ENCODE peak calls at places on chromosome 4, in seven cellular contexts. F is heart right ventricle, N is IMR-90, R is stomach, B is Caco-2, V is foreskin fibroblast, Q is fibroblast of the aortic adventitia. X is an unnamed sample.

GRCh38 chr4:140719022-140719421 is 37.2 kb downstream of the TBC1D9 start:
- DNase-seq in F (no peak), N (peak), R (no peak), B (no peak), V (peak), Q (peak), X (no peak)

GRCh38 chr4:40916880-40917279 is 167.1 kb downstream of the NSUN7 start:
- DNase-seq in F (peak), N (no peak), R (peak), B (peak), V (no peak), Q (no peak), X (no peak)

GRCh38 chr4:48645225-48645794 is 134.8 kb downstream of the FRYL start:
- DNase-seq in F (no peak), N (no peak), R (no peak), B (no peak), V (no peak), Q (peak), X (no peak)

GRCh38 chr4:159016527-159017137 is 86.2 kb upstream of the RAPGEF2 start:
- DNase-seq in F (no peak), N (peak), R (no peak), B (no peak), V (no peak), Q (no peak), X (no peak)

GRCh38 chr4:4995103-4995761 is 24.0 kb downstream of the CYTL1 start:
- DNase-seq in F (peak), N (peak), R (peak), B (peak), V (peak), Q (peak), X (no peak)

GRCh38 chr4:37389967-37390580 is 145.5 kb downstream of the NWD2 start:
- DNase-seq in F (peak), N (peak), R (no peak), B (no peak), V (peak), Q (peak), X (peak)

GRCh38 chr4:100240008-100240407 is 49.7 kb upstream of the DDIT4L start:
- DNase-seq in F (peak), N (no peak), R (no peak), B (no peak), V (no peak), Q (peak), X (no peak)

GRCh38 chr4:101141230-101141629 is 206.1 kb downstream of the PPP3CA start:
- DNase-seq in F (no peak), N (no peak), R (no peak), B (no peak), V (no peak), Q (no peak), X (no peak)

GRCh38 chr4:176271749-176272148 is 2.7 kb upstream of the ASB5 start:
- DNase-seq in F (no peak), N (peak), R (no peak), B (no peak), V (peak), Q (peak), X (no peak)

GRCh38 chr4:42843694-42844093 is 48.8 kb upstream of the GRXCR1 start:
- DNase-seq in F (no peak), N (no peak), R (no peak), B (no peak), V (no peak), Q (no peak), X (no peak)

GRCh38 chr4:53010320-53010719 is 148.2 kb downstream of the RASL11B start:
- DNase-seq in F (no peak), N (peak), R (no peak), B (no peak), V (peak), Q (peak), X (no peak)

GRCh38 chr4:100257567-100257966 is 67.3 kb upstream of the DDIT4L start:
- DNase-seq in F (no peak), N (peak), R (no peak), B (no peak), V (no peak), Q (no peak), X (no peak)

GRCh38 chr4:124459922-124460301 is 252.6 kb downstream of the ANKRD50 start:
- DNase-seq in F (no peak), N (no peak), R (no peak), B (no peak), V (no peak), Q (no peak), X (peak)

GRCh38 chr4:86957214-86957613 is 22.4 kb downstream of the AFF1 start:
- DNase-seq in F (no peak), N (peak), R (no peak), B (no peak), V (peak), Q (peak), X (no peak)

GRCh38 chr4:52051213-52051614 is at the start of gene SPATA18:
- DNase-seq in F (peak), N (no peak), R (peak), B (no peak), V (peak), Q (no peak), X (no peak)

GRCh38 chr4:74266081-74266480 is 42.2 kb upstream of the EPGN start:
- DNase-seq in F (no peak), N (peak), R (no peak), B (no peak), V (peak), Q (peak), X (no peak)

GRCh38 chr4:77172336-77172735 is 15.3 kb downstream of the CCNG2 start:
- DNase-seq in F (no peak), N (peak), R (no peak), B (no peak), V (peak), Q (peak), X (peak)

GRCh38 chr4:53123171-53123570 is 242.7 kb downstream of the SCFD2 start:
- DNase-seq in F (no peak), N (no peak), R (no peak), B (no peak), V (no peak), Q (no peak), X (no peak)

GRCh38 chr4:158670975-158671664 is 567 bp downstream of the C4orf46 start:
- DNase-seq in F (peak), N (peak), R (peak), B (peak), V (peak), Q (peak), X (peak)

GRCh38 chr4:70577220-70577927 is 14.7 kb upstream of the AMBN start:
- DNase-seq in F (no peak), N (no peak), R (no peak), B (peak), V (no peak), Q (no peak), X (no peak)

DNA sequence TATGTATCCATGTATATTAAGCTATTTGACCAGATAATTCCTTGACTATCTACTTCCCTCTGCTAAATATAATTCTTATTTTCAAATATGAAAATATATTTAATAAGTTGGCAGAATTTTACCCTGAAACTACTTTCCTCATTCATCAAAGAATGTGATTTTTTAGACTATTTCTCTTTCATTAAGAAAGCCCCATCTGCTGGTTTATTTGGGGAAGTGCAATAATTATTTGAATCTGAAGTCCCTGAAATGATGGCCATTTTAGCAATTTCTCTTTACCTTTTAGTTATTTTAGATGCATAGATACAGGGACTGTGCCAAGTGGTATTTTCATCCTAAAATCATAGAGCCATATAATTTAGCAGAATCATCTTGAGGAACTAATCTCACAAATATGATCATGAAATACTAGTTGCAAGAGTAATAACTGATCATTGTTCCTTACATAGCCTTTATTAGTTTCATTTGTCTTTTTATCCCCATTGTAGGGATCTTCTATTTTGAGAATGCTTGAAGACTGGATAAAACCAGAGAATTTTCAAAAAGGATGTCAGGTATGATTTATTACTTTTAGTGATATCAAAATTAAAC is 39.0 kb downstream of the ENPEP start:
- DNase-seq in F (no peak), N (peak), R (no peak), B (no peak), V (peak), Q (peak), X (no peak)
- TF ChIP-seq CTCF in F (peak), N (peak), R (no peak), B (peak), V (peak), Q (peak), X (peak)

GRCh38 chr4:88591787-88592599 is at the start of gene HERC3:
- DNase-seq in F (peak), N (peak), R (peak), B (peak), V (peak), Q (peak), X (no peak)
- H3K4me3 ChIP-seq in F (peak), N (peak), R (peak), B (peak), V (peak), Q (peak), X (peak)

GRCh38 chr4:8015512-8015911 is 75.9 kb upstream of the AFAP1 start:
- DNase-seq in F (no peak), N (peak), R (no peak), B (no peak), V (peak), Q (peak), X (no peak)
- TF ChIP-seq CTCF in F (no peak), N (peak), R (no peak), B (peak), V (peak), Q (peak), X (peak)

DNA sequence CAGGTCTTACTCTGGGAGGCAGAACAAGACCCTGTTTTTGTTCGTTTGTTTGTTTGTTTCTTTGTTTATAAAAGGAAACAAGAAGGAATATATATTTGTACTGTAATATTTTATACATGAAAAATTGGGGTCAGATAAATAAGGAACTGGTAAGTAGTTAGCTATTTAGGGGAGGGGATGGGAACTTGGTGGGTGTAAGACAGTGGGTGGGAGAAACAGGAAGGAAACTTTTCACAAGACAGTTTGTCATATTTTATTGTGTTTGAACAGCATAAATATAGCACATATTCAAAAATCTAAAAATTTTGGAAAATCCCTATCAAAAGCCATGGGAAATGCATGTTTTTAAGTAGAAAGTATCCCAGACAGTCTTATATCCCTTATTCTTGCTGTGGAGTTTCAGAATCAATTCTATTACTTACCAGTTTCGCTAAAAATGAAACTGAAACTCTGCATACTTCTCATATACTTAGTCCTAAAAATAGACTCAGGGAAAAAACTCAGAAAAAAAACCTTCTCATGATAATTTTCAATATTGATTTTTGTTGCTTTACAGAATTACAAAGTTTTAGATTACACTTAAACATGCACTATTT is 22.3 kb upstream of the RASGEF1B start:
- DNase-seq in F (no peak), N (no peak), R (no peak), B (no peak), V (no peak), Q (no peak), X (no peak)
- H3K4me3 ChIP-seq in F (peak), N (no peak), R (peak), B (no peak), V (no peak), Q (no peak), X (no peak)

GRCh38 chr4:173231916-173232315 is 63.3 kb downstream of the GALNT7 start:
- DNase-seq in F (no peak), N (peak), R (no peak), B (no peak), V (no peak), Q (peak), X (no peak)
- TF ChIP-seq CTCF in F (no peak), N (peak), R (no peak), B (no peak), V (no peak), Q (peak), X (no peak)

GRCh38 chr4:87977521-87978278 is 2.2 kb downstream of the SPP1 start:
- DNase-seq in F (no peak), N (no peak), R (no peak), B (no peak), V (no peak), Q (no peak), X (no peak)

GRCh38 chr4:87973283-87974169 is 2.0 kb upstream of the SPP1 start:
- DNase-seq in F (peak), N (peak), R (peak), B (peak), V (peak), Q (peak), X (peak)

GRCh38 chr4:87974856-87975462 is 555 bp upstream of the SPP1 start:
- DNase-seq in F (no peak), N (peak), R (no peak), B (no peak), V (no peak), Q (no peak), X (no peak)

GRCh38 chr4:87978656-87979055 is 3.1 kb downstream of the SPP1 start:
- DNase-seq in F (no peak), N (peak), R (no peak), B (no peak), V (peak), Q (peak), X (no peak)

GRCh38 chr4:87975466-87975865 is at the start of gene SPP1:
- DNase-seq in F (no peak), N (peak), R (no peak), B (no peak), V (peak), Q (peak), X (no peak)
- H3K4me3 ChIP-seq in F (no peak), N (no peak), R (no peak), B (no peak), V (no peak), Q (no peak), X (no peak)

DNA sequence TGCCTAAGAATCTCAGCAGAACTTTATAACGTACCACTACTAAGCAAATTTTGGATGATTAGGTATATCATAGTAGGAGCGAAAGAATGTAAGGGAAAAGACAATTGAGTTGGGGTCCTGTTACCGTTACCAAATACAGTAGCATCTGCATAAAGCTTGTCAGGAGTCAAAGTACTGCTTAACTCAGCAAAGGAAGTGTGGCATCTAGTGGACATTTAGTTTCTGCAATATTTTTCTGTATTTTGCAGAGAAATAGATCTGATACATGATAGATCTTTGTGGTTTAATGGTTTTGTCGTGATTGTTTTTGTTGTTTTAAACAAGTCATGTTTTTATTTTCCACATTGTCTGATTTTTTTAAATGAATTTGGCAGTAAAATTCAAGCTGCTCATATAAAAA is 81.0 kb upstream of the SMARCAD1 start:
- DNase-seq in F (no peak), N (no peak), R (no peak), B (no peak), V (no peak), Q (no peak), X (no peak)
- TF ChIP-seq CTCF in F (no peak), N (no peak), R (no peak), B (no peak), V (no peak), Q (no peak), X (peak)

GRCh38 chr4:78297075-78297815 is 240.1 kb downstream of the FRAS1 start:
- DNase-seq in F (no peak), N (peak), R (no peak), B (no peak), V (peak), Q (peak), X (no peak)
- H3K4me3 ChIP-seq in F (no peak), N (no peak), R (no peak), B (no peak), V (no peak), Q (no peak), X (no peak)

X was measured in HFF-Myc.